ENCODE peak calls at places on chromosomes 12 and 14, in five cellular contexts. One of them, this sample, is unnamed.

GRCh38 chr12:48123169-48123568 is 4.0 kb downstream of the PFKM start:
- DNase-seq in A549: no peak
- DNase-seq in spleen: no peak
- DNase-seq in H54: no peak
- DNase-seq in upper lobe of left lung: no peak
- DNase-seq in this sample: no peak

GRCh38 chr12:13411287-13411686 is 214.8 kb downstream of the EMP1 start:
- DNase-seq in upper lobe of left lung: no peak
- DNase-seq in A549: no peak
- DNase-seq in H54: no peak
- DNase-seq in spleen: no peak
- DNase-seq in this sample: no peak

GRCh38 chr12:19482551-19483109 is 43.3 kb downstream of the AEBP2 start:
- DNase-seq in spleen: peak; percentile 82
- DNase-seq in A549: no peak
- DNase-seq in H54: no peak
- DNase-seq in upper lobe of left lung: peak; percentile 26
- DNase-seq in this sample: peak; percentile 44

GRCh38 chr12:27914956-27915355 is 57.6 kb downstream of the PTHLH start:
- DNase-seq in upper lobe of left lung: no peak
- DNase-seq in A549: no peak
- DNase-seq in spleen: no peak
- DNase-seq in H54: no peak
- DNase-seq in this sample: no peak

GRCh38 chr14:61461808-61462275 is 140.5 kb downstream of the PRKCH start:
- DNase-seq in H54: no peak
- DNase-seq in upper lobe of left lung: no peak
- DNase-seq in spleen: no peak
- DNase-seq in A549: peak; percentile 73
- DNase-seq in this sample: no peak

GRCh38 chr14:100037351-100037750 is 27.9 kb upstream of the EVL start:
- DNase-seq in upper lobe of left lung: no peak
- DNase-seq in spleen: no peak
- DNase-seq in H54: no peak
- DNase-seq in A549: no peak
- DNase-seq in this sample: no peak

GRCh38 chr12:48182659-48183058 is 785 bp upstream of the CCDC184 start:
- DNase-seq in upper lobe of left lung: no peak
- DNase-seq in H54: no peak
- DNase-seq in spleen: no peak
- DNase-seq in A549: no peak
- DNase-seq in this sample: no peak

GRCh38 chr14:64758025-64758521 is 53.8 kb downstream of the PLEKHG3 start:
- DNase-seq in A549: no peak
- DNase-seq in upper lobe of left lung: peak; percentile 77
- DNase-seq in H54: no peak
- DNase-seq in spleen: peak; percentile 72
- DNase-seq in this sample: no peak

GRCh38 chr12:88375301-88375959 is 204.8 kb downstream of the KITLG start:
- DNase-seq in H54: no peak
- DNase-seq in A549: no peak
- DNase-seq in spleen: no peak
- DNase-seq in upper lobe of left lung: no peak
- DNase-seq in this sample: no peak

GRCh38 chr14:20682435-20683124 is 1.8 kb upstream of the RNASE4 start:
- DNase-seq in H54: no peak
- DNase-seq in A549: peak; percentile 81
- DNase-seq in spleen: peak; percentile 94
- DNase-seq in upper lobe of left lung: peak; percentile 94
- DNase-seq in this sample: peak; percentile 92

GRCh38 chr14:105086833-105087307 is 21.6 kb upstream of the GPR132 start:
- DNase-seq in upper lobe of left lung: peak; percentile 92
- DNase-seq in H54: peak; percentile 78
- DNase-seq in spleen: peak; percentile 97
- DNase-seq in A549: peak; percentile 63
- DNase-seq in this sample: peak; percentile 84
- TF ChIP-seq POLR2A in upper lobe of left lung: no peak
- TF ChIP-seq POLR2A in H54: peak; percentile 7
- TF ChIP-seq POLR2A in spleen: no peak
- TF ChIP-seq POLR2A in A549: peak; percentile 40
- TF ChIP-seq POLR2A in this sample: no peak

DNA sequence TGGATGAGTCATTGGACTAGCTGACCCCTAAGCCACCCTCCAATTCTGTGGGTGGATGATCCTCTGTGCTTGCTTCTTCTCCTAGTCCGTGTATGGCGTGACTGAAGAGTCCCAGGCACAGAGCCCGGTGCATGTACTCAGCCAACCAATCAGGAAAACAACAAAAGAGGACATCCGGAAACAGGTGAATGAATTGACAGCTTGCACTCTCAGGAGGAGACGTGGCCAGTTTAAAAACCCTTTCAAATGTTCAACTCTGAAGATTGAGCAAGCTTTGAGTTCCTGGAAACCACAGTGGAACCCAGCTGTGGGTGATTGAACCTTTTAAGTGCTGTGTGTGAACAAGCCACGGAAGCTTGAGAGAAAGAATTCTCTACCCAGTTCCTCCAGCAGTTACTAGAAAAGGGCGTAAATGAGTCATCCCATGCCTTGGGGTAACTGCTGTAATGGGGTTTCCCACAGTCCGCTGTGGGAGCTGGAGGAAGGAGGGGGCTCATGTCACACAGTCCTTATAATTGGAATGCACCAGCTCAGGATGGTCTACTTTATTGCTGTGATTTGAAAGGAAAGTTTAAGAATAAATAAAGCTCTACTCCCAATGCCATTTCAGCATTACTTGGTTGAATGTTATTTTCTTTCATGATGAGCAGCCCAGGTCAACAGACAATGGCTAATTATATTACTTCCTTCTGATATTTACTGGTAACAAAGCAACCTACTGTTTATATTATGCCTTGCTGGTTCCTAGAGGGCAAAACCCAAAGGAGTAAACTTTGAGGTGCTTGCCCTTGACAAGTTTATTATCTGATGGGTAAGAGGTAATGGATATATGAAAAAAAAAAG is 417.0 kb downstream of the DPF3 start:
- DNase-seq in H54: peak; percentile 14
- DNase-seq in A549: no peak
- DNase-seq in upper lobe of left lung: peak; percentile 46
- DNase-seq in spleen: no peak
- DNase-seq in this sample: no peak
- TF ChIP-seq POLR2A in H54: no peak
- TF ChIP-seq POLR2A in A549: no peak
- TF ChIP-seq POLR2A in upper lobe of left lung: no peak
- TF ChIP-seq POLR2A in spleen: no peak
- TF ChIP-seq POLR2A in this sample: no peak

DNA sequence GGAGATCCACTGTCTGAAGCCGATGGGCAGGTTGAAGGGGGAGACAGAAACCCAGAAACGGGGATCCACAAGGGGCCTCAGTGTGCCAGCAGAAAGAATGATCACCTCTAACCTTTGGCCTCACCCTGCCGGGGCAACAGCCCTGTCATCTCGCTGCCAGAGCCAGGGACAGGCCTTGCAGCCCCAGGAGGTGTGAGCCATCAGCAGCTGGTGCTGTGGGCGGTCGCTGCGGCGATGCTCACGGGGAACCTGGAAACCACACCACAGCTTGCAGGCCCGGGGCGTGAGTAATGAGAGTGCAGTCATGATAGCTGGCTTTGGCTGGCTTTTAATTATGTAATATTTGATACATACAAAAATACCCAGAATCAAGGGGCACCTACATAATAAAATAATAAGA is 4.7 kb upstream of the TTC7B start:
- DNase-seq in A549: no peak
- DNase-seq in upper lobe of left lung: no peak
- DNase-seq in spleen: peak; percentile 87
- DNase-seq in H54: peak; percentile 100
- DNase-seq in this sample: peak; percentile 66
- TF ChIP-seq POLR2A in A549: no peak
- TF ChIP-seq POLR2A in upper lobe of left lung: no peak
- TF ChIP-seq POLR2A in spleen: no peak
- TF ChIP-seq POLR2A in H54: no peak
- TF ChIP-seq POLR2A in this sample: no peak

GRCh38 chr12:132804426-132804861 is 24.2 kb downstream of the GOLGA3 start:
- DNase-seq in upper lobe of left lung: no peak
- DNase-seq in H54: no peak
- DNase-seq in A549: no peak
- DNase-seq in spleen: no peak
- DNase-seq in this sample: no peak

GRCh38 chr12:132803883-132804282 is 24.8 kb downstream of the GOLGA3 start:
- DNase-seq in H54: no peak
- DNase-seq in upper lobe of left lung: no peak
- DNase-seq in spleen: no peak
- DNase-seq in A549: no peak
- DNase-seq in this sample: no peak

GRCh38 chr12:132807295-132808222 is 21.1 kb downstream of the GOLGA3 start:
- DNase-seq in upper lobe of left lung: no peak
- DNase-seq in spleen: no peak
- DNase-seq in A549: no peak
- DNase-seq in H54: no peak
- DNase-seq in this sample: no peak

GRCh38 chr12:132803125-132803524 is 25.5 kb downstream of the GOLGA3 start:
- DNase-seq in upper lobe of left lung: no peak
- DNase-seq in A549: no peak
- DNase-seq in spleen: no peak
- DNase-seq in H54: no peak
- DNase-seq in this sample: no peak

GRCh38 chr12:132806857-132807256 is 21.8 kb downstream of the GOLGA3 start:
- DNase-seq in upper lobe of left lung: no peak
- DNase-seq in H54: no peak
- DNase-seq in A549: no peak
- DNase-seq in spleen: no peak
- DNase-seq in this sample: no peak
- TF ChIP-seq POLR2A in upper lobe of left lung: no peak
- TF ChIP-seq POLR2A in H54: no peak
- TF ChIP-seq POLR2A in A549: no peak
- TF ChIP-seq POLR2A in spleen: no peak
- TF ChIP-seq POLR2A in this sample: no peak

GRCh38 chr14:102076793-102077759 is 9.8 kb downstream of the HSP90AA1 start:
- DNase-seq in upper lobe of left lung: no peak
- DNase-seq in A549: no peak
- DNase-seq in H54: no peak
- DNase-seq in spleen: peak; percentile 39
- DNase-seq in this sample: no peak
- TF ChIP-seq POLR2A in upper lobe of left lung: no peak
- TF ChIP-seq POLR2A in A549: peak; percentile 29
- TF ChIP-seq POLR2A in H54: no peak
- TF ChIP-seq POLR2A in spleen: no peak
- TF ChIP-seq POLR2A in this sample: no peak

GRCh38 chr14:38207830-38208815 is at the start of gene SSTR1:
- DNase-seq in A549: no peak
- DNase-seq in spleen: no peak
- DNase-seq in upper lobe of left lung: no peak
- DNase-seq in H54: no peak
- DNase-seq in this sample: peak; percentile 95
- TF ChIP-seq POLR2A in A549: no peak
- TF ChIP-seq POLR2A in spleen: no peak
- TF ChIP-seq POLR2A in upper lobe of left lung: no peak
- TF ChIP-seq POLR2A in H54: no peak
- TF ChIP-seq POLR2A in this sample: no peak

GRCh38 chr14:85474431-85474830 is 55.5 kb upstream of the FLRT2 start:
- DNase-seq in upper lobe of left lung: no peak
- DNase-seq in A549: no peak
- DNase-seq in spleen: no peak
- DNase-seq in H54: no peak
- DNase-seq in this sample: no peak

GRCh38 chr14:85471156-85471555 is 58.8 kb upstream of the FLRT2 start:
- DNase-seq in H54: no peak
- DNase-seq in spleen: no peak
- DNase-seq in upper lobe of left lung: no peak
- DNase-seq in A549: no peak
- DNase-seq in this sample: no peak

GRCh38 chr14:85471744-85472143 is 58.2 kb upstream of the FLRT2 start:
- DNase-seq in A549: peak; percentile 66
- DNase-seq in spleen: no peak
- DNase-seq in upper lobe of left lung: peak; percentile 26
- DNase-seq in H54: peak; percentile 18
- DNase-seq in this sample: no peak

GRCh38 chr14:85479306-85479705 is 50.6 kb upstream of the FLRT2 start:
- DNase-seq in spleen: no peak
- DNase-seq in A549: no peak
- DNase-seq in H54: no peak
- DNase-seq in upper lobe of left lung: no peak
- DNase-seq in this sample: no peak

DNA sequence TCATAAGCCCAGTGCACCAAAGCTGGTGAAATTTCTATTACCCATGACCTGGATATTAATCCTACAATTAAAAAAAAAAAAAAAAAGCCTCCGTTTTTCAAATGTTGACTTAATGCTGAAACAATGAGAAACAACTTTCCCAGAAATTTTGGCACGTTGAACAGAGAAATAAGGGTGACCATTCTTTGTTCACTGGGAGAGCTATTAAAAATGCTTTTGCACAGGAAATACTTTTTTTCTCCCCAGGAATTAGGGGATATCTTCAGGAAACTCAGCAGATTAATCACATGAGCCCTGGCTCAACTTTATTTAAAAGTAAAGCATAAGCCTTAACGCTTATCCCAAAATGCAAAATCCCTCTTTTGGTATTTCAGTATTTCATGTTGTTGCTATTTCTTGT is 54.8 kb upstream of the FLRT2 start:
- DNase-seq in A549: no peak
- DNase-seq in spleen: no peak
- DNase-seq in upper lobe of left lung: no peak
- DNase-seq in H54: no peak
- DNase-seq in this sample: no peak
- TF ChIP-seq POLR2A in A549: no peak
- TF ChIP-seq POLR2A in spleen: no peak
- TF ChIP-seq POLR2A in upper lobe of left lung: no peak
- TF ChIP-seq POLR2A in H54: no peak
- TF ChIP-seq POLR2A in this sample: no peak

This sample was measured in right lobe of liver.